ENCODE peak calls at places on chromosomes 11 and 22, in five cellular contexts. G is H9, Y is mesenchymal stem cell, S is neuronal stem cell, W is H1. E is an unnamed sample.

GRCh38 chr22:16801088-16801487 is 24.1 kb downstream of the XKR3 start:
- DNase-seq in W (no peak), G (no peak), Y (no peak), S (no peak), E (no peak)

GRCh38 chr11:66651011-66651410 is 12.5 kb downstream of the RBM4 start:
- DNase-seq in Y (peak; percentile 69), G (no peak), S (no peak), W (no peak), E (peak; percentile 31)

GRCh38 chr11:3854977-3855807 is at the start of gene STIM1:
- DNase-seq in G (peak; percentile 96), Y (peak; percentile 94), S (peak; percentile 95), W (peak; percentile 100), E (peak; percentile 95)

GRCh38 chr11:66126064-66126463 is 56.0 kb downstream of the PACS1 start:
- DNase-seq in Y (no peak), W (no peak), S (no peak), G (no peak), E (no peak)

GRCh38 chr11:106398396-106399074 is 321.1 kb downstream of the AASDHPPT start:
- DNase-seq in W (no peak), G (no peak), S (no peak), Y (peak; percentile 58), E (no peak)

GRCh38 chr11:100753562-100753961 is 66.5 kb downstream of the ARHGAP42 start:
- DNase-seq in W (no peak), S (no peak), G (peak; percentile 62), Y (no peak), E (no peak)

GRCh38 chr22:26893034-26893710 is 235.8 kb downstream of the MIAT start:
- DNase-seq in S (no peak), G (peak; percentile 41), W (peak; percentile 52), Y (peak; percentile 56), E (no peak)

GRCh38 chr22:28029201-28029948 is 110.3 kb upstream of the PITPNB start:
- DNase-seq in W (peak; percentile 30), G (no peak), Y (peak; percentile 35), S (no peak), E (no peak)

GRCh38 chr11:71370895-71371673 is 77.1 kb downstream of the DHCR7 start:
- DNase-seq in W (no peak), Y (no peak), G (peak; percentile 61), S (no peak), E (peak; percentile 50)

GRCh38 chr22:41036924-41037323 is 55.5 kb upstream of the EP300 start:
- DNase-seq in W (no peak), G (no peak), S (no peak), Y (no peak), E (no peak)

GRCh38 chr22:17434856-17435255 is 65.6 kb downstream of the CECR2 start:
- DNase-seq in Y (no peak), S (no peak), G (no peak), W (no peak), E (no peak)

GRCh38 chr11:125494987-125495725 is 909 bp downstream of the FEZ1 start:
- DNase-seq in G (peak; percentile 41), W (peak; percentile 81), S (peak; percentile 53), Y (peak; percentile 54), E (no peak)

GRCh38 chr22:25167834-25168601 is 31.6 kb upstream of the CRYBB3 start:
- DNase-seq in G (no peak), S (no peak), Y (no peak), W (no peak), E (peak; percentile 37)

GRCh38 chr11:2303627-2304155 is 1.9 kb downstream of the TSPAN32 start:
- DNase-seq in W (no peak), S (no peak), G (peak; percentile 20), Y (no peak), E (no peak)

GRCh38 chr11:27124514-27125264 is 84.1 kb downstream of the BBOX1 start:
- DNase-seq in G (no peak), S (no peak), W (no peak), Y (peak; percentile 53), E (no peak)

GRCh38 chr11:2208691-2209369 is 37.2 kb upstream of the TH start:
- DNase-seq in Y (no peak), W (peak; percentile 48), S (no peak), G (peak; percentile 45), E (peak; percentile 42)

GRCh38 chr11:76459299-76459698 is 14.5 kb downstream of the EMSY start:
- DNase-seq in Y (peak; percentile 15), W (no peak), G (no peak), S (no peak), E (no peak)

GRCh38 chr11:76462317-76462716 is 17.5 kb downstream of the EMSY start:
- DNase-seq in W (no peak), G (no peak), Y (no peak), S (no peak), E (no peak)

GRCh38 chr11:76456571-76456970 is 11.8 kb downstream of the EMSY start:
- DNase-seq in W (no peak), Y (no peak), G (no peak), S (no peak), E (peak; percentile 19)

GRCh38 chr11:76455931-76456330 is 11.1 kb downstream of the EMSY start:
- DNase-seq in G (no peak), Y (peak; percentile 20), S (no peak), W (no peak), E (no peak)

DNA sequence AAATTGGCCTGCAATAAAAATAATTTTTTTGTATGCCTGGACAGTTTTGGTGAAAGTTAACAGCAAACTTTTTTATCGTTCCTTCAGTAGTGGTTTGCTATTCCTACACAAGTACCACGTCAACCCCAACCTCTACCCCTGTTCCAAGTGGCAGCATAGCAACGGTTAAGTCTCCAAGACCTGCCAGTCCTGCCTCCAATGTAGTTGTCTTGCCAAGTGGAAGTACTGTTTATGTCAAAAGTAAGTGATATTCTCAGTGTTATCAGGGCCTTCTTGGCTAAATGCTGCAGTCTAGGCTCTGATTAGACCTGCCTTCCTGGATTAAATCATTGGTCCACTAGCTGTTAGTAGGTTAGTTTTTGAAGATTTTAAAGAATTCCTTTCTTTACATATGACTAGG is 15.0 kb downstream of the EMSY start:
- DNase-seq in W (no peak), S (no peak), Y (no peak), G (no peak), E (no peak)
- H3K23ac ChIP-seq in W (no peak overlapping the region), S (no peak overlapping the region), Y (no peak overlapping the region), G (no peak overlapping the region), E (no peak overlapping the region)

GRCh38 chr11:61103851-61104423 is 1.6 kb downstream of the CD5 start:
- DNase-seq in W (no peak), S (no peak), Y (no peak), G (no peak), E (no peak)

GRCh38 chr11:61102667-61103491 is 590 bp downstream of the CD5 start:
- DNase-seq in G (no peak), Y (no peak), S (no peak), W (no peak), E (no peak)

GRCh38 chr11:61106296-61106695 is 4.0 kb downstream of the CD5 start:
- DNase-seq in G (no peak), W (no peak), Y (no peak), S (no peak), E (no peak)

GRCh38 chr11:61106906-61107470 is 4.7 kb downstream of the CD5 start:
- DNase-seq in S (no peak), W (no peak), G (no peak), Y (no peak), E (no peak)

DNA sequence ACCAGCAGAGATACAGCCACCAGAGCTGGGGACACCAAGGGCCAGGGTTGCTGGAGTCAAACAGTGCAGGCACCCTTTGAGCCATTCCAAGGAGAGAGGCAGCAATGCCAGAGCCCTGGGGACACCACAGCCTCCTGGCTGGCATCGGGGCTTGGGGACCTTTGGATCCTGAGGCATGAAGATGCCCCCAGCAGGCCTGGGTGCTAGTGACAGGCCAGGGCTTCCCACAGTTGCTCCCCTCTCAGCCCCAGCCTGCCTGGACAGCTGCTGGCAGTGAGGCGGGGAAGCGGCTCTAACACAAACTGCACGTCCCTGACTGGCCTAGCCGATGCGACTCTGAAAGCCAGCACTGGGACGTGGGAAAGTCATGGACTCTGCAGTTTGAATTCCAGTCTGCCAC is 2.7 kb downstream of the CD5 start:
- DNase-seq in S (no peak), W (no peak), Y (no peak), G (no peak), E (no peak)
- H3K4me1 ChIP-seq in S (no peaks in the 10 kb centered on the region), W (no peaks in the 10 kb centered on the region), Y (no peaks in the 10 kb centered on the region), G (no peaks in the 10 kb centered on the region), E (no peaks in the 10 kb centered on the region)

DNA sequence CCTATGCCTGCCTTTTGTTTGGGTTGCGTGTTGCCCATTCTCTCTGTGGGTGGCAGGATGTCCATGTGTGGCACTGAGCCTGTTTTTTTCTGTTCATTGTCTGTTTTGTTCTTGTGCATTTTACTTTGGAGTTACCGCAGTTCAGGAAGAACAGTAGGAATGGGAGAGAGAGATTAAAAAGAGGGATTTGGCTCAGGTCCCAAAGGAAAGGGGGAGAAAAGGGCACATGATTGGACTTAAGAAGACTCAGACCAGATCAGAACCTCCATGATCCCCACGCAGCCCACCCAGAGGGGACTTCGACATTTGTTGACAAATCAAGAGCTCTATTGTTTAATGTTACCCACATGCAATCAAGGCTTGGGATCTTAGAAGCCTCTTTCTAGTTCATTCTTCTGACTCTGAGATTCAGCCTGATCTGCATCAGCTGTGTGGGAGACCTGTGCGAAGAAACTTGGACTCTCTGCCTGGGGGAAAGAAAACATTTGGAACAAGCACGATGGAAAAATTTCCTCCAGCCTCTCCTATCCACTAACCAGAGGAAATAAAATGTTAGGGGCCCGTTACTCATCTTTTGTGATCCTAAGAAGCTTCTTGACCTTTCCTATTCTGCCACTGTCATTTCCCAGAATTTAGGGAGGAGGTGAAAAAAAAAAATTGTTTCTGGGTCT is 119.2 kb downstream of the SPON1 start:
- DNase-seq in S (no peak), G (no peak), W (no peak), Y (no peak), E (no peak)
- H3K23ac ChIP-seq in S (no peak overlapping the region), G (no peak overlapping the region), W (no peak overlapping the region), Y (no peak overlapping the region), E (no peak overlapping the region)

GRCh38 chr22:42962295-42963230 is 52.4 kb downstream of the PACSIN2 start:
- DNase-seq in S (no peak), W (no peak), Y (peak; percentile 67), G (no peak), E (peak; percentile 88)

GRCh38 chr22:42960146-42960509 is 54.8 kb downstream of the PACSIN2 start:
- DNase-seq in W (no peak), S (no peak), Y (no peak), G (no peak), E (no peak)

GRCh38 chr22:42961815-42962214 is 53.1 kb downstream of the PACSIN2 start:
- DNase-seq in S (no peak), Y (no peak), G (no peak), W (no peak), E (no peak)

GRCh38 chr22:42964994-42965699 is 49.8 kb downstream of the PACSIN2 start:
- DNase-seq in Y (peak; percentile 29), G (peak; percentile 54), S (no peak), W (no peak), E (no peak)

DNA sequence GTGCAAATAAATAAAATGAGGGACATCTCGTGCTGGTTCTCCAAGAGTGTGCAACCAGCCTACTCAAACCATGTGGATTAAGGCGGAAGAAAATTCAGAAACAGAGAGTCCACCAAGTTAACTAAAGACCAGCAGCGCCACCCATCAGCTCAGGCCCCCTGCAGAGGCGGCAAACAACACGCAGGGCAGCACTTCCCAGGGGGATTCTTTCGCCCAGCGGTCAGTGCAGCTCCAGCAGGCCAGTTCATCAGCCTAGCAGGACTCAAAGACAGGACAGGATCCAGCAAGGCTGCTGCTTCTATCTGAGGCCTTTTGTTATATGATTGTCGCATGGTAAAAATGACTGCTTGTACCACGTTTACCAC is 51.7 kb downstream of the PACSIN2 start:
- DNase-seq in G (no peak), Y (no peak), W (no peak), S (no peak), E (no peak)
- H3K4me1 ChIP-seq in G (peaks cover 21% of the 10 kb centered on the region), Y (peaks cover 28% of the 10 kb centered on the region), W (peaks cover 34% of the 10 kb centered on the region), S (peaks cover 36% of the 10 kb centered on the region), E (peaks cover 25% of the 10 kb centered on the region)